ENCODE peak calls at places on chromosomes 11 and 22, in seven cellular contexts. X is NCI-H226; A is amniotic stem cell; J is nephron progenitor cell; O is stimulated activated CD8-positive, alpha-beta memory T cell treated with anti-CD3 and anti-CD28 coated beads, Interleukin-15, amount 100 ng/mL, for 4 hours; D is HEK293T; T is EH. R is an unnamed sample.

GRCh38 chr22:38724926-38725571 is 19.3 kb downstream of the GTPBP1 start:
- DNase-seq in D (peak), T (peak), O (no peak), X (no peak), J (no peak), A (no peak), R (no peak)

GRCh38 chr22:49576241-49577141 is 251.2 kb downstream of the BRD1 start:
- DNase-seq in D (no peak), T (no peak), J (no peak), O (no peak), A (no peak), X (no peak), R (no peak)

GRCh38 chr11:13698147-13698546 is 29.7 kb downstream of the FAR1 start:
- DNase-seq in T (no peak), J (no peak), X (no peak), O (no peak), A (no peak), D (no peak), R (no peak)

GRCh38 chr11:105466582-105467228 is 143.2 kb upstream of the GRIA4 start:
- DNase-seq in D (no peak), O (no peak), X (peak), T (peak), J (no peak), A (no peak), R (no peak)

GRCh38 chr11:70066136-70066520 is 12.0 kb upstream of the ANO1 start:
- DNase-seq in A (no peak), X (no peak), O (no peak), T (no peak), D (no peak), J (no peak), R (no peak)

GRCh38 chr11:69442807-69443137 is 38.7 kb upstream of the LINC01488 start:
- DNase-seq in A (no peak), O (no peak), J (peak), X (no peak), D (no peak), T (peak), R (no peak)

GRCh38 chr11:1874406-1875092 is 17.1 kb downstream of the PRR33 start:
- DNase-seq in X (no peak), T (no peak), D (no peak), A (no peak), O (no peak), J (peak), R (no peak)

GRCh38 chr11:73859671-73860070 is 17.0 kb downstream of the COA4 start:
- DNase-seq in O (no peak), J (no peak), A (no peak), T (no peak), X (no peak), D (no peak), R (no peak)

GRCh38 chr22:32457031-32457430 is 7.2 kb downstream of the BPIFC start:
- DNase-seq in X (no peak), A (no peak), O (no peak), D (no peak), T (no peak), J (no peak), R (no peak)

GRCh38 chr11:47449541-47449940 is 605 bp upstream of the RAPSN start:
- DNase-seq in O (no peak), X (no peak), A (no peak), T (no peak), D (no peak), J (no peak), R (no peak)

GRCh38 chr22:37453696-37454095 is 26.4 kb upstream of the ELFN2 start:
- DNase-seq in O (no peak), T (no peak), D (no peak), J (no peak), X (no peak), A (no peak), R (no peak)

GRCh38 chr11:69880803-69881445 is 61.7 kb upstream of the FGF3 start:
- DNase-seq in A (no peak), D (no peak), T (no peak), X (no peak), J (no peak), O (no peak), R (no peak)

GRCh38 chr11:117026593-117027330 is 71.5 kb downstream of the SIK3 start:
- DNase-seq in D (no peak), O (no peak), A (peak), X (peak), J (no peak), T (peak), R (no peak)

GRCh38 chr22:39130892-39131855 is 21.3 kb downstream of the CBX7 start:
- DNase-seq in J (no peak), D (no peak), A (no peak), O (no peak), T (no peak), X (no peak), R (no peak)

GRCh38 chr11:123590296-123590912 is 64.0 kb downstream of the SCN3B start:
- DNase-seq in J (no peak), T (peak), X (no peak), D (no peak), O (no peak), A (no peak), R (no peak)

GRCh38 chr11:92295175-92296137 is 70.8 kb downstream of the FAT3 start:
- DNase-seq in D (no peak), O (no peak), J (no peak), A (no peak), T (peak), X (peak), R (no peak)

GRCh38 chr11:19498986-19499669 is 213.5 kb upstream of the NAV2 start:
- DNase-seq in T (peak), A (no peak), D (no peak), O (no peak), X (peak), J (peak), R (no peak)

GRCh38 chr11:86740628-86741488 is 59.5 kb upstream of the PRSS23 start:
- DNase-seq in O (no peak), J (no peak), X (peak), T (peak), A (peak), D (peak), R (peak)

GRCh38 chr11:94193288-94193687 is 64.6 kb downstream of the PANX1 start:
- DNase-seq in A (peak), O (no peak), J (no peak), T (peak), X (peak), D (no peak), R (no peak)

GRCh38 chr11:64013141-64013896 is 22.4 kb upstream of the FLRT1 start:
- DNase-seq in X (no peak), J (no peak), D (no peak), A (no peak), O (no peak), T (no peak), R (no peak)

GRCh38 chr11:80958414-80958813 is 1517.6 kb upstream of the TENM4 start:
- DNase-seq in A (no peak), T (no peak), J (no peak), O (no peak), D (no peak), X (peak), R (no peak)

GRCh38 chr11:106421673-106422292 is 344.3 kb downstream of the AASDHPPT start:
- DNase-seq in D (no peak), T (no peak), O (no peak), A (no peak), J (no peak), X (no peak), R (no peak)

GRCh38 chr11:73710964-73711363 is 49.9 kb downstream of the RAB6A start:
- DNase-seq in O (no peak), X (no peak), A (no peak), T (no peak), D (no peak), J (no peak), R (no peak)

GRCh38 chr11:61080526-61080925 is 21.8 kb upstream of the CD5 start:
- DNase-seq in O (no peak), X (no peak), A (no peak), T (no peak), D (no peak), J (no peak), R (no peak)

GRCh38 chr11:20207781-20208621 is 47.7 kb upstream of the DBX1 start:
- DNase-seq in X (no peak), A (no peak), D (no peak), O (no peak), T (no peak), J (peak), R (no peak)

GRCh38 chr22:42841444-42841843 is 15.6 kb downstream of the ARFGAP3 start:
- DNase-seq in D (no peak), A (no peak), T (peak), O (no peak), X (no peak), J (no peak), R (no peak)

GRCh38 chr11:100328626-100329340 is 358.3 kb upstream of the ARHGAP42 start:
- DNase-seq in J (no peak), X (peak), A (no peak), D (no peak), T (no peak), O (no peak), R (no peak)

GRCh38 chr22:21444701-21445436 is 22.3 kb upstream of the TMEM191C start:
- DNase-seq in T (no peak), A (no peak), O (no peak), X (no peak), D (no peak), J (no peak), R (no peak)

GRCh38 chr22:31867386-31868153 is 76.8 kb upstream of the YWHAH start:
- DNase-seq in O (no peak), X (no peak), J (no peak), T (no peak), D (no peak), A (no peak), R (no peak)

GRCh38 chr11:102007567-102008437 is 39.4 kb upstream of the CFAP300 start:
- DNase-seq in O (no peak), T (peak), A (peak), D (peak), J (no peak), X (peak), R (no peak)